ENCODE peak calls at places on chromosomes 12 and 14, in five cellular contexts. One of them, this sample, is unnamed. For H3K27me3, the result is how much of the 10 kb centered on the place peaks cover.

GRCh38 chr14:20631821-20632389 is 9.6 kb downstream of the OR6S1 start:
- DNase-seq in BJ: no peak
- DNase-seq in adrenal gland: peak
- DNase-seq in endothelial cell of umbilical vein: peak
- DNase-seq in heart right ventricle: peak
- DNase-seq in this sample: peak

GRCh38 chr14:101761881-101762529 is 496 bp downstream of the PPP2R5C start:
- DNase-seq in endothelial cell of umbilical vein: peak
- DNase-seq in heart right ventricle: peak
- DNase-seq in BJ: no peak
- DNase-seq in adrenal gland: peak
- DNase-seq in this sample: no peak

GRCh38 chr12:5907812-5908211 is 37.2 kb downstream of the ANO2 start:
- DNase-seq in endothelial cell of umbilical vein: no peak
- DNase-seq in adrenal gland: no peak
- DNase-seq in heart right ventricle: no peak
- DNase-seq in BJ: no peak
- DNase-seq in this sample: no peak

GRCh38 chr12:127284021-127284420 is 982.9 kb upstream of the TMEM132C start:
- DNase-seq in endothelial cell of umbilical vein: no peak
- DNase-seq in heart right ventricle: no peak
- DNase-seq in adrenal gland: no peak
- DNase-seq in BJ: no peak
- DNase-seq in this sample: no peak

GRCh38 chr14:81199084-81199483 is 21.7 kb downstream of the GTF2A1 start:
- DNase-seq in endothelial cell of umbilical vein: no peak
- DNase-seq in BJ: no peak
- DNase-seq in adrenal gland: no peak
- DNase-seq in heart right ventricle: no peak
- DNase-seq in this sample: no peak

GRCh38 chr14:66072190-66072905 is 413.8 kb upstream of the CCDC196 start:
- DNase-seq in heart right ventricle: no peak
- DNase-seq in adrenal gland: no peak
- DNase-seq in endothelial cell of umbilical vein: no peak
- DNase-seq in BJ: no peak
- DNase-seq in this sample: no peak

GRCh38 chr14:77488558-77488957 is 10.1 kb downstream of the ISM2 start:
- DNase-seq in heart right ventricle: no peak
- DNase-seq in BJ: no peak
- DNase-seq in endothelial cell of umbilical vein: no peak
- DNase-seq in adrenal gland: no peak
- DNase-seq in this sample: peak

GRCh38 chr12:121158085-121158484 is 25.4 kb downstream of the P2RX7 start:
- DNase-seq in endothelial cell of umbilical vein: no peak
- DNase-seq in BJ: no peak
- DNase-seq in heart right ventricle: no peak
- DNase-seq in adrenal gland: no peak
- DNase-seq in this sample: no peak

GRCh38 chr12:52232916-52233461 is at the start of gene KRT7:
- DNase-seq in adrenal gland: no peak
- DNase-seq in heart right ventricle: no peak
- DNase-seq in BJ: no peak
- DNase-seq in endothelial cell of umbilical vein: peak
- DNase-seq in this sample: no peak

GRCh38 chr12:27335364-27336145 is 2.9 kb downstream of the BMAL2 start:
- DNase-seq in BJ: no peak
- DNase-seq in endothelial cell of umbilical vein: no peak
- DNase-seq in heart right ventricle: no peak
- DNase-seq in adrenal gland: no peak
- DNase-seq in this sample: no peak

GRCh38 chr12:93419388-93420034 is 22.2 kb downstream of the UBE2N start:
- DNase-seq in BJ: peak
- DNase-seq in endothelial cell of umbilical vein: peak
- DNase-seq in adrenal gland: no peak
- DNase-seq in heart right ventricle: no peak
- DNase-seq in this sample: no peak

GRCh38 chr12:54425696-54426095 is 6.6 kb upstream of the ITGA5 start:
- DNase-seq in BJ: no peak
- DNase-seq in heart right ventricle: no peak
- DNase-seq in adrenal gland: no peak
- DNase-seq in endothelial cell of umbilical vein: no peak
- DNase-seq in this sample: no peak

GRCh38 chr14:75428230-75429104 is 645 bp downstream of the JDP2 start:
- DNase-seq in adrenal gland: peak
- DNase-seq in endothelial cell of umbilical vein: no peak
- DNase-seq in heart right ventricle: peak
- DNase-seq in BJ: no peak
- DNase-seq in this sample: no peak

GRCh38 chr14:84750763-84751554 is 779.0 kb upstream of the FLRT2 start:
- DNase-seq in endothelial cell of umbilical vein: peak
- DNase-seq in adrenal gland: no peak
- DNase-seq in BJ: peak
- DNase-seq in heart right ventricle: no peak
- DNase-seq in this sample: no peak

GRCh38 chr14:77301103-77301502 is 19.6 kb downstream of the POMT2 start:
- DNase-seq in endothelial cell of umbilical vein: peak
- DNase-seq in adrenal gland: peak
- DNase-seq in BJ: no peak
- DNase-seq in heart right ventricle: peak
- DNase-seq in this sample: peak

GRCh38 chr12:67590122-67590795 is 58.3 kb upstream of the DYRK2 start:
- DNase-seq in adrenal gland: no peak
- DNase-seq in BJ: no peak
- DNase-seq in heart right ventricle: no peak
- DNase-seq in endothelial cell of umbilical vein: no peak
- DNase-seq in this sample: no peak

GRCh38 chr12:121400332-121401139 is 618 bp downstream of the RNF34 start:
- DNase-seq in heart right ventricle: peak
- DNase-seq in adrenal gland: peak
- DNase-seq in endothelial cell of umbilical vein: peak
- DNase-seq in BJ: no peak
- DNase-seq in this sample: no peak

GRCh38 chr12:123105427-123105826 is 45.5 kb downstream of the PITPNM2 start:
- DNase-seq in adrenal gland: no peak
- DNase-seq in BJ: no peak
- DNase-seq in heart right ventricle: no peak
- DNase-seq in endothelial cell of umbilical vein: peak
- DNase-seq in this sample: no peak

GRCh38 chr14:64715628-64716412 is 11.6 kb downstream of the PLEKHG3 start:
- DNase-seq in endothelial cell of umbilical vein: no peak
- DNase-seq in BJ: no peak
- DNase-seq in heart right ventricle: peak
- DNase-seq in adrenal gland: no peak
- DNase-seq in this sample: no peak

GRCh38 chr12:26528943-26529342 is 304.1 kb downstream of the ITPR2 start:
- DNase-seq in endothelial cell of umbilical vein: no peak
- DNase-seq in heart right ventricle: no peak
- DNase-seq in BJ: no peak
- DNase-seq in adrenal gland: no peak
- DNase-seq in this sample: no peak

GRCh38 chr12:62799126-62799736 is 135.7 kb downstream of the PPM1H start:
- DNase-seq in endothelial cell of umbilical vein: peak
- DNase-seq in heart right ventricle: no peak
- DNase-seq in BJ: no peak
- DNase-seq in adrenal gland: peak
- DNase-seq in this sample: no peak

GRCh38 chr14:29724991-29725390 is 202.7 kb downstream of the PRKD1 start:
- DNase-seq in endothelial cell of umbilical vein: no peak
- DNase-seq in BJ: no peak
- DNase-seq in heart right ventricle: no peak
- DNase-seq in adrenal gland: peak
- DNase-seq in this sample: no peak

GRCh38 chr12:11829764-11830194 is 180.3 kb downstream of the ETV6 start:
- DNase-seq in adrenal gland: no peak
- DNase-seq in heart right ventricle: no peak
- DNase-seq in BJ: no peak
- DNase-seq in endothelial cell of umbilical vein: no peak
- DNase-seq in this sample: no peak

GRCh38 chr14:89504602-89505320 is 87.7 kb upstream of the FOXN3 start:
- DNase-seq in endothelial cell of umbilical vein: no peak
- DNase-seq in BJ: no peak
- DNase-seq in heart right ventricle: no peak
- DNase-seq in adrenal gland: no peak
- DNase-seq in this sample: no peak

GRCh38 chr12:122421263-122421814 is 1.1 kb downstream of the CLIP1 start:
- DNase-seq in endothelial cell of umbilical vein: no peak
- DNase-seq in BJ: no peak
- DNase-seq in adrenal gland: peak
- DNase-seq in heart right ventricle: peak
- DNase-seq in this sample: peak

DNA sequence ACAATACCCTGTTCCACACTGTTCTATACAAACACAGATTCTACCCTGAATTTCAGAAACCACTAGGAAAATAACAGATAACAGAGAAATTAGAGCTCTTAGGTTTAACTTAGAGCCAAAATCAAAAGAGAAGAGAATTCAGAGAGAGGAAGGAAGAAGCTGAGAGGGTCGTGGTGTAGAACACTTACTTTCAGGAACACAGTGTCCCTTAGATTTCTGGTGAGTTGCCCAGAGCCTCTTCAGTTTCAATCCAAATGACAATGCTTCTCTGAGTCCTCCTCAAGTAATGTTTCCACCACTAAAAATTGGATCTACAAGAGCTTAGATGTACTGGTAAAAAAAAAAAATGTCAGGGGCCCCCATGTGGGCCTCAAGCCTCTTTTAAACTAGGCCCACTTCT is 2.6 kb downstream of the YAF2 start:
- DNase-seq in endothelial cell of umbilical vein: no peak
- DNase-seq in BJ: no peak
- DNase-seq in adrenal gland: no peak
- DNase-seq in heart right ventricle: no peak
- DNase-seq in this sample: no peak
- H3K27me3 ChIP-seq in endothelial cell of umbilical vein: under half
- H3K27me3 ChIP-seq in BJ: under half
- H3K27me3 ChIP-seq in adrenal gland: under half
- H3K27me3 ChIP-seq in heart right ventricle: under half
- H3K27me3 ChIP-seq in this sample: under half

GRCh38 chr14:59020382-59020781 is 168.1 kb upstream of the DAAM1 start:
- DNase-seq in adrenal gland: no peak
- DNase-seq in endothelial cell of umbilical vein: peak
- DNase-seq in BJ: no peak
- DNase-seq in heart right ventricle: no peak
- DNase-seq in this sample: no peak

GRCh38 chr14:59015482-59015881 is 173.0 kb upstream of the DAAM1 start:
- DNase-seq in BJ: no peak
- DNase-seq in endothelial cell of umbilical vein: no peak
- DNase-seq in heart right ventricle: no peak
- DNase-seq in adrenal gland: no peak
- DNase-seq in this sample: no peak

GRCh38 chr14:59018978-59019377 is 169.5 kb upstream of the DAAM1 start:
- DNase-seq in endothelial cell of umbilical vein: no peak
- DNase-seq in BJ: no peak
- DNase-seq in adrenal gland: no peak
- DNase-seq in heart right ventricle: no peak
- DNase-seq in this sample: no peak

GRCh38 chr14:59017285-59017965 is 171.0 kb upstream of the DAAM1 start:
- DNase-seq in heart right ventricle: no peak
- DNase-seq in endothelial cell of umbilical vein: no peak
- DNase-seq in adrenal gland: no peak
- DNase-seq in BJ: no peak
- DNase-seq in this sample: no peak

GRCh38 chr14:59018460-59018859 is 170.0 kb upstream of the DAAM1 start:
- DNase-seq in heart right ventricle: no peak
- DNase-seq in endothelial cell of umbilical vein: no peak
- DNase-seq in BJ: no peak
- DNase-seq in adrenal gland: no peak
- DNase-seq in this sample: no peak
- H3K4me3 ChIP-seq in heart right ventricle: no peak
- H3K4me3 ChIP-seq in endothelial cell of umbilical vein: no peak
- H3K4me3 ChIP-seq in BJ: no peak
- H3K4me3 ChIP-seq in adrenal gland: no peak
- H3K4me3 ChIP-seq in this sample: no peak

DNA sequence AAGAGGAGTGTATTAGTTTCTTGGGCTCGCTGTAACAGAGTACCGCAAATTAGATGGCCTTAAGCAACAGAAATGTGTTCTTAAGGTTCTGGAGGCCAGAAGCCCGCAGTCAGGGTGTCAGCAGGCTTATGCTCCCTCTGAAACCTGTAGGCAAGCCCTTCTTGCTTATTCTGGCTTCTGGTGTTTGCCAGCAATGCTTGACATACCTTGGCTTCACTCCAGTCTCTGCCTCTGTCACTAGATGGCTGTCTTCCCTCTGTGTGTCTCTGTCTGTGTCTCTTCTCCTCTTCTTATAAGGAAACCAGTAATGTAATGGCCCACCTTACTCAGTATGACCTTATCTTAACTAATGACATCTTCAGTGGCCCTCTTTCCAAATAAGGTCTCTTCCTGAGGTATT is 85.1 kb downstream of the DERA start:
- DNase-seq in heart right ventricle: no peak
- DNase-seq in endothelial cell of umbilical vein: peak
- DNase-seq in adrenal gland: peak
- DNase-seq in BJ: no peak
- DNase-seq in this sample: no peak
- TF ChIP-seq CTCF in heart right ventricle: peak
- TF ChIP-seq CTCF in endothelial cell of umbilical vein: no peak
- TF ChIP-seq CTCF in adrenal gland: no peak
- TF ChIP-seq CTCF in BJ: peak
- TF ChIP-seq CTCF in this sample: no peak

GRCh38 chr14:100584056-100585031 is 2.9 kb downstream of the BEGAIN start:
- DNase-seq in heart right ventricle: no peak
- DNase-seq in adrenal gland: peak
- DNase-seq in endothelial cell of umbilical vein: no peak
- DNase-seq in BJ: no peak
- DNase-seq in this sample: no peak

GRCh38 chr14:100587248-100587762 is at the start of gene BEGAIN:
- DNase-seq in heart right ventricle: no peak
- DNase-seq in BJ: no peak
- DNase-seq in endothelial cell of umbilical vein: no peak
- DNase-seq in adrenal gland: peak
- DNase-seq in this sample: no peak

GRCh38 chr14:100586153-100586519 is 1.1 kb downstream of the BEGAIN start:
- DNase-seq in endothelial cell of umbilical vein: no peak
- DNase-seq in adrenal gland: peak
- DNase-seq in heart right ventricle: peak
- DNase-seq in BJ: no peak
- DNase-seq in this sample: peak

GRCh38 chr14:100586520-100587247 is 533 bp downstream of the BEGAIN start:
- DNase-seq in heart right ventricle: peak
- DNase-seq in endothelial cell of umbilical vein: no peak
- DNase-seq in adrenal gland: peak
- DNase-seq in BJ: no peak
- DNase-seq in this sample: peak

DNA sequence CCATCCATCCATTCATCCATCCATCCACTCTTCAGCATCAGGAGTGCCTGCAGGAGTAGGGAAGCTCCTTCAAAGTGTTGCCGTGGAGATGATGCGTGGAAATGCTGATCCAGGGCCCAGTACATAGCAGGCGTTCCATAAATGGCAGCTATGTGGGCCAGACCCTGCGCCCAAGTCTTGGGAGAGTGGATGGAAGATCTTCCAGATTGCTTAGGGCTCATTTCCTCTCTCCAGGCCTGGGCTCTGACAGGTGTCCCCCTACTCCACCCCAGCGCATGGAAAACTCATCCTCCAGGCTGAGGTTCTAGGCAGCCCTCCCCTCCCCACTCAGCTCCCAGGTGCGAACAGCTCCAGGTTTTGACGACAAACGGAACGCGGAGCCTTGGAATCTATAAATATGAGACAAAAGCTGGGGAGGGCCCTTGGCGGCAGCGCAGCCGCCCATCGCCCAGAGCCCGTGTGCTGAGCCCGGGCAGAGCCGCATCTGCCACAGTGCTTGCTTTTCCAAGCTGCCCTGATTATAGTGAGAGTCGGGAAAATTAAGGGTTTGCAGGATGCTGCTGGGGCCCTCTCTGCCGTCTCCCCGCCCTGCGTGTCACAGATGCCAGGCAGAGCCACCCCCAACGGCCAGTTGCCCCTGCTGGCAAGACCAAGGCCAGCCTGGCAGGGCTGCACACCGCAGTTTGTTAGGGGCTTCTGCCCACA is 1.6 kb downstream of the BEGAIN start:
- DNase-seq in adrenal gland: peak
- DNase-seq in heart right ventricle: no peak
- DNase-seq in endothelial cell of umbilical vein: no peak
- DNase-seq in BJ: no peak
- DNase-seq in this sample: no peak
- H3K27me3 ChIP-seq in adrenal gland: under half
- H3K27me3 ChIP-seq in heart right ventricle: under half
- H3K27me3 ChIP-seq in endothelial cell of umbilical vein: under half
- H3K27me3 ChIP-seq in BJ: under half
- H3K27me3 ChIP-seq in this sample: under half

This sample was measured in dorsolateral prefrontal cortex.